ENCODE peak calls at places on chromosomes 13 and 19, in four cellular contexts. One of them, this sample, is unnamed.

GRCh38 chr13:29105779-29106178 is 285.6 kb downstream of the MTUS2 start:
- DNase-seq in right lobe of liver: no peak
- DNase-seq in AG04450: no peak
- DNase-seq in AG09309: no peak
- DNase-seq in this sample: no peak

GRCh38 chr13:35785563-35786327 is 309.3 kb upstream of the MAB21L1 start:
- DNase-seq in right lobe of liver: no peak
- DNase-seq in AG04450: no peak
- DNase-seq in AG09309: no peak
- DNase-seq in this sample: no peak

GRCh38 chr13:38900188-38900587 is 90.4 kb downstream of the STOML3 start:
- DNase-seq in right lobe of liver: no peak
- DNase-seq in AG04450: no peak
- DNase-seq in AG09309: no peak
- DNase-seq in this sample: no peak

GRCh38 chr13:111288276-111288675 is 32.2 kb upstream of the TEX29 start:
- DNase-seq in right lobe of liver: no peak
- DNase-seq in AG04450: no peak
- DNase-seq in AG09309: no peak
- DNase-seq in this sample: no peak

GRCh38 chr13:31898383-31899071 is 133.0 kb upstream of the FRY start:
- DNase-seq in right lobe of liver: no peak
- DNase-seq in AG04450: no peak
- DNase-seq in AG09309: no peak
- DNase-seq in this sample: no peak

GRCh38 chr13:36490055-36490454 is 57.8 kb downstream of the CCNA1 start:
- DNase-seq in right lobe of liver: no peak
- DNase-seq in AG04450: no peak
- DNase-seq in AG09309: no peak
- DNase-seq in this sample: no peak

GRCh38 chr13:110882972-110883371 is 31.9 kb downstream of the ANKRD10 start:
- DNase-seq in right lobe of liver: no peak
- DNase-seq in AG04450: no peak
- DNase-seq in AG09309: no peak
- DNase-seq in this sample: no peak

GRCh38 chr19:13693933-13694332 is 70.4 kb upstream of the MRI1 start:
- DNase-seq in right lobe of liver: no peak
- DNase-seq in AG04450: no peak
- DNase-seq in AG09309: no peak
- DNase-seq in this sample: no peak

GRCh38 chr19:48964205-48965032 is 690 bp upstream of the FTL start:
- DNase-seq in right lobe of liver: peak
- DNase-seq in AG04450: no peak
- DNase-seq in AG09309: no peak
- DNase-seq in this sample: no peak

GRCh38 chr19:8655340-8655709 is 24.9 kb downstream of the NFILZ start:
- DNase-seq in right lobe of liver: no peak
- DNase-seq in AG04450: no peak
- DNase-seq in AG09309: no peak
- DNase-seq in this sample: no peak

GRCh38 chr13:82432949-82433348 is 1449.3 kb downstream of the SLITRK1 start:
- DNase-seq in right lobe of liver: no peak
- DNase-seq in AG04450: no peak
- DNase-seq in AG09309: no peak
- DNase-seq in this sample: no peak

GRCh38 chr19:16369664-16370576 is 45.3 kb downstream of the KLF2 start:
- DNase-seq in right lobe of liver: no peak
- DNase-seq in AG04450: no peak
- DNase-seq in AG09309: no peak
- DNase-seq in this sample: no peak

GRCh38 chr13:87172166-87172825 is 498.9 kb upstream of the SLITRK5 start:
- DNase-seq in right lobe of liver: no peak
- DNase-seq in AG04450: no peak
- DNase-seq in AG09309: no peak
- DNase-seq in this sample: no peak

GRCh38 chr13:74867460-74867859 is 614.5 kb downstream of the TBC1D4 start:
- DNase-seq in right lobe of liver: no peak
- DNase-seq in AG04450: no peak
- DNase-seq in AG09309: no peak
- DNase-seq in this sample: no peak

GRCh38 chr13:24226762-24227161 is 66.2 kb downstream of the SPATA13 start:
- DNase-seq in right lobe of liver: no peak
- DNase-seq in AG04450: no peak
- DNase-seq in AG09309: no peak
- DNase-seq in this sample: no peak

GRCh38 chr19:36773223-36773579 is 594 bp upstream of the ZNF850 start:
- DNase-seq in right lobe of liver: no peak
- DNase-seq in AG04450: no peak
- DNase-seq in AG09309: no peak
- DNase-seq in this sample: no peak

GRCh38 chr19:45448887-45449299 is 18.9 kb upstream of the FOSB start:
- DNase-seq in right lobe of liver: no peak
- DNase-seq in AG04450: no peak
- DNase-seq in AG09309: no peak
- DNase-seq in this sample: no peak

GRCh38 chr13:109974354-109974753 is 188.0 kb upstream of the IRS2 start:
- DNase-seq in right lobe of liver: no peak
- DNase-seq in AG04450: no peak
- DNase-seq in AG09309: no peak
- DNase-seq in this sample: no peak

GRCh38 chr13:100315522-100315921 is 226.6 kb downstream of the PCCA start:
- DNase-seq in right lobe of liver: no peak
- DNase-seq in AG04450: no peak
- DNase-seq in AG09309: no peak
- DNase-seq in this sample: no peak

GRCh38 chr13:110070511-110071120 is 236.3 kb downstream of the COL4A1 start:
- DNase-seq in right lobe of liver: no peak
- DNase-seq in AG04450: peak
- DNase-seq in AG09309: peak
- DNase-seq in this sample: peak

GRCh38 chr19:7783991-7784421 is 21.0 kb downstream of the CLEC4M start:
- DNase-seq in right lobe of liver: no peak
- DNase-seq in AG04450: peak
- DNase-seq in AG09309: no peak
- DNase-seq in this sample: no peak

GRCh38 chr19:56091066-56091490 is 30.0 kb downstream of the ZNF787 start:
- DNase-seq in right lobe of liver: no peak
- DNase-seq in AG04450: no peak
- DNase-seq in AG09309: no peak
- DNase-seq in this sample: no peak

GRCh38 chr13:114067381-114067885 is 65.0 kb downstream of the RASA3 start:
- DNase-seq in right lobe of liver: no peak
- DNase-seq in AG04450: no peak
- DNase-seq in AG09309: no peak
- DNase-seq in this sample: no peak

GRCh38 chr13:50645092-50645491 is 198.4 kb downstream of the DLEU7 start:
- DNase-seq in right lobe of liver: no peak
- DNase-seq in AG04450: no peak
- DNase-seq in AG09309: no peak
- DNase-seq in this sample: no peak

GRCh38 chr19:42563352-42564210 is 31.1 kb downstream of the CEACAM8 start:
- DNase-seq in right lobe of liver: no peak
- DNase-seq in AG04450: no peak
- DNase-seq in AG09309: peak
- DNase-seq in this sample: peak

GRCh38 chr13:98787173-98787572 is 34.7 kb upstream of the SLC15A1 start:
- DNase-seq in right lobe of liver: no peak
- DNase-seq in AG04450: no peak
- DNase-seq in AG09309: no peak
- DNase-seq in this sample: no peak

GRCh38 chr19:46602392-46603194 is 1.5 kb downstream of the CALM3 start:
- DNase-seq in right lobe of liver: peak
- DNase-seq in AG04450: no peak
- DNase-seq in AG09309: no peak
- DNase-seq in this sample: no peak

GRCh38 chr19:34096020-34096915 is 76.0 kb upstream of the LSM14A start:
- DNase-seq in right lobe of liver: no peak
- DNase-seq in AG04450: peak
- DNase-seq in AG09309: no peak
- DNase-seq in this sample: peak

GRCh38 chr13:50679321-50679720 is 164.2 kb downstream of the DLEU7 start:
- DNase-seq in right lobe of liver: no peak
- DNase-seq in AG04450: no peak
- DNase-seq in AG09309: peak
- DNase-seq in this sample: no peak

GRCh38 chr19:45781282-45782161 is 768 bp downstream of the DMPK start:
- DNase-seq in right lobe of liver: no peak
- DNase-seq in AG04450: no peak
- DNase-seq in AG09309: no peak
- DNase-seq in this sample: no peak

GRCh38 chr13:91139232-91139631 is 208.3 kb upstream of the MIR17HG start:
- DNase-seq in right lobe of liver: no peak
- DNase-seq in AG04450: no peak
- DNase-seq in AG09309: no peak
- DNase-seq in this sample: no peak

GRCh38 chr13:33945477-33945876 is 127.5 kb downstream of the RFC3 start:
- DNase-seq in right lobe of liver: no peak
- DNase-seq in AG04450: no peak
- DNase-seq in AG09309: no peak
- DNase-seq in this sample: no peak

GRCh38 chr13:62973804-62974203 is 1558.2 kb upstream of the PCDH20 start:
- DNase-seq in right lobe of liver: no peak
- DNase-seq in AG04450: no peak
- DNase-seq in AG09309: no peak
- DNase-seq in this sample: no peak

GRCh38 chr19:46925548-46925950 is 64.8 kb downstream of the ARHGAP35 start:
- DNase-seq in right lobe of liver: peak
- DNase-seq in AG04450: no peak
- DNase-seq in AG09309: no peak
- DNase-seq in this sample: no peak

GRCh38 chr13:40579535-40579934 is 86.9 kb downstream of the FOXO1 start:
- DNase-seq in right lobe of liver: no peak
- DNase-seq in AG04450: no peak
- DNase-seq in AG09309: no peak
- DNase-seq in this sample: no peak

GRCh38 chr13:110560606-110561334 is 752 bp downstream of the RAB20 start:
- DNase-seq in right lobe of liver: peak
- DNase-seq in AG04450: no peak
- DNase-seq in AG09309: no peak
- DNase-seq in this sample: no peak

GRCh38 chr13:62525652-62526051 is 1110.0 kb upstream of the PCDH20 start:
- DNase-seq in right lobe of liver: no peak
- DNase-seq in AG04450: no peak
- DNase-seq in AG09309: no peak
- DNase-seq in this sample: no peak

GRCh38 chr19:38478273-38478971 is 44.9 kb downstream of the RYR1 start:
- DNase-seq in right lobe of liver: no peak
- DNase-seq in AG04450: no peak
- DNase-seq in AG09309: no peak
- DNase-seq in this sample: no peak
- TF ChIP-seq CTCF in right lobe of liver: no peak
- TF ChIP-seq CTCF in AG04450: peak
- TF ChIP-seq CTCF in AG09309: peak
- TF ChIP-seq CTCF in this sample: no peak

GRCh38 chr13:52617070-52618060 is 24.9 kb upstream of the HNRNPA1L2 start:
- DNase-seq in right lobe of liver: peak
- DNase-seq in AG04450: peak
- DNase-seq in AG09309: peak
- DNase-seq in this sample: peak
- TF ChIP-seq CTCF in right lobe of liver: no peak
- TF ChIP-seq CTCF in AG04450: no peak
- TF ChIP-seq CTCF in AG09309: no peak
- TF ChIP-seq CTCF in this sample: no peak

GRCh38 chr19:708154-709141 is at the start of gene PALM:
- DNase-seq in right lobe of liver: no peak
- DNase-seq in AG04450: no peak
- DNase-seq in AG09309: no peak
- DNase-seq in this sample: no peak
- TF ChIP-seq CTCF in right lobe of liver: peak
- TF ChIP-seq CTCF in AG04450: no peak
- TF ChIP-seq CTCF in AG09309: no peak
- TF ChIP-seq CTCF in this sample: peak

DNA sequence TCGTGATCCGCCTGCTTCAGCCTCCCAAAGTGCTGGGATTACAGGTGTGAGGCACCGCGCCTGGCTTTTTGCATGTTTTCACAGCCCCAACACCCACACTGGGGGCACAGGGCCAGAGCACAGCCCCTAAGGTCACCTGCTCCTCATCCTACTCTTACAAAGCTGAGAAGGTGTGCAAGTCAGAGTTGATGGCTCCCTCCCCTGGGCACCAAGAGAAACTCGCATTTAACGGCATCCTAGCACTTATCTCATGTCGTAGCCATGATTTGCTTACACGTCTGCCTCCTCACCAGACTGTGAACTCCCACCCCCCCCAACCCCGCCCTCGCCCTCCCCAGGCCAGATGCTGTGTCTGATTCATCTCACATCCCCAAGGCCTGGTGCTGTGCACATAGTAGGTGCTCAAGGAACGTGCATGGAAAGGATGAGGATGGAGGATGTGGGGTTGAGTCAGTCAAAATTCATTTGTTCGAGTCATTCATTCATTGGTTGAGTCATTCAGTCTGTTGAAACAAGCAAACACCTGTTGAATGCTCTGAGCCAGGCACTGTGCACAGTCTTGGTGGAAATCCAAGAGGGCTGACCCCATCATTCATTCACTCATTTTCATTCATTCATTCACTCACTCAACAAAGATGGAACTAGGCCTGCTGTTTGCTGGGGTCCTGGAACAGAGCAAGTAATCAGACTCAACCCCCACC is 11.3 kb downstream of the SHANK1 start:
- DNase-seq in right lobe of liver: no peak
- DNase-seq in AG04450: no peak
- DNase-seq in AG09309: no peak
- DNase-seq in this sample: no peak
- TF ChIP-seq CTCF in right lobe of liver: no peak
- TF ChIP-seq CTCF in AG04450: no peak
- TF ChIP-seq CTCF in AG09309: no peak
- TF ChIP-seq CTCF in this sample: no peak

GRCh38 chr19:11970174-11970573 is 5.3 kb downstream of the ZNF763 start:
- DNase-seq in right lobe of liver: no peak
- DNase-seq in AG04450: no peak
- DNase-seq in AG09309: no peak
- DNase-seq in this sample: no peak

GRCh38 chr19:11963566-11964355 is 1.1 kb upstream of the ZNF763 start:
- DNase-seq in right lobe of liver: peak
- DNase-seq in AG04450: no peak
- DNase-seq in AG09309: no peak
- DNase-seq in this sample: no peak

GRCh38 chr19:11964858-11965645 is at the start of gene ZNF763:
- DNase-seq in right lobe of liver: peak
- DNase-seq in AG04450: no peak
- DNase-seq in AG09309: no peak
- DNase-seq in this sample: no peak

GRCh38 chr19:11964496-11964857 is 363 bp upstream of the ZNF763 start:
- DNase-seq in right lobe of liver: no peak
- DNase-seq in AG04450: no peak
- DNase-seq in AG09309: no peak
- DNase-seq in this sample: no peak
- TF ChIP-seq CTCF in right lobe of liver: no peak
- TF ChIP-seq CTCF in AG04450: peak
- TF ChIP-seq CTCF in AG09309: peak
- TF ChIP-seq CTCF in this sample: no peak

This sample was measured in astrocyte of the cerebellum.